ENCODE peak calls at places on chromosome 12, in eight cellular contexts. C is upper lobe of right lung, A is tibial artery, L is psoas muscle, X is IMR-90, F is stomach, D is upper lobe of left lung, N is GM20000. J is an unnamed sample.

GRCh38 chr12:93790472-93791152 is 113.4 kb downstream of the CRADD start:
- DNase-seq in F (no peak), C (no peak), A (no peak), N (no peak), D (no peak), L (no peak), X (peak), J (no peak)

GRCh38 chr12:26238341-26239126 is 43.2 kb downstream of the SSPN start:
- DNase-seq in A (no peak), X (no peak), N (no peak), D (no peak), C (no peak), F (no peak), L (no peak), J (no peak)

GRCh38 chr12:2324375-2324774 is 271.6 kb downstream of the CACNA1C start:
- DNase-seq in F (peak), N (no peak), C (no peak), L (peak), A (no peak), D (peak), X (no peak), J (no peak)

GRCh38 chr12:132296063-132296462 is 33.3 kb downstream of the GALNT9 start:
- DNase-seq in D (peak), X (no peak), C (no peak), A (no peak), N (no peak), L (peak), F (no peak), J (no peak)

GRCh38 chr12:59252731-59253130 is 332.4 kb upstream of the LRIG3 start:
- DNase-seq in F (no peak), A (no peak), D (no peak), C (no peak), X (no peak), N (no peak), L (no peak), J (no peak)

GRCh38 chr12:851913-852312 is 97.6 kb downstream of the RAD52 start:
- DNase-seq in F (no peak), A (no peak), N (no peak), D (no peak), X (peak), C (no peak), L (no peak), J (no peak)

GRCh38 chr12:93048646-93049045 is 119.6 kb upstream of the EEA1 start:
- DNase-seq in A (no peak), X (no peak), C (no peak), D (no peak), N (no peak), F (no peak), L (no peak), J (no peak)

GRCh38 chr12:111467092-111467861 is 61.6 kb downstream of the SH2B3 start:
- DNase-seq in A (no peak), C (no peak), L (no peak), X (peak), D (no peak), F (no peak), N (no peak), J (no peak)

GRCh38 chr12:102169922-102170698 is 27.5 kb downstream of the PMCH start:
- DNase-seq in L (no peak), F (no peak), N (peak), C (no peak), X (peak), D (no peak), A (no peak), J (no peak)

GRCh38 chr12:21248679-21249078 is 86.0 kb downstream of the SLCO1A2 start:
- DNase-seq in A (no peak), X (no peak), N (no peak), C (no peak), D (no peak), L (no peak), F (no peak), J (no peak)

GRCh38 chr12:119649202-119649808 is 18.6 kb upstream of the PRKAB1 start:
- DNase-seq in N (peak), F (no peak), X (no peak), L (no peak), C (no peak), A (no peak), D (no peak), J (no peak)

GRCh38 chr12:108854453-108855283 is 2.7 kb downstream of the SSH1 start:
- DNase-seq in C (peak), A (peak), N (peak), F (no peak), D (peak), L (peak), X (peak), J (peak)

GRCh38 chr12:43957732-43958131 is 121.9 kb downstream of the TMEM117 start:
- DNase-seq in X (peak), F (no peak), C (no peak), N (peak), A (no peak), L (no peak), D (no peak), J (no peak)

GRCh38 chr12:145369-145960 is 68.5 kb downstream of the SLC6A12 start:
- DNase-seq in F (no peak), L (peak), D (no peak), C (no peak), X (no peak), N (no peak), A (no peak), J (no peak)

GRCh38 chr12:115337693-115338543 is 653.9 kb upstream of the TBX3 start:
- DNase-seq in X (peak), N (no peak), F (no peak), A (peak), D (no peak), L (peak), C (no peak), J (no peak)

GRCh38 chr12:66699738-66700482 is 21.0 kb upstream of the GRIP1 start:
- DNase-seq in D (no peak), C (no peak), F (no peak), A (no peak), N (no peak), X (no peak), L (no peak), J (no peak)

GRCh38 chr12:43098078-43098477 is 453.9 kb downstream of the ADAMTS20 start:
- DNase-seq in L (no peak), A (no peak), F (no peak), D (no peak), X (no peak), C (no peak), N (no peak), J (no peak)

GRCh38 chr12:111430418-111431353 is 25.0 kb downstream of the SH2B3 start:
- DNase-seq in A (peak), F (no peak), C (no peak), L (no peak), X (no peak), D (peak), N (peak), J (peak)

GRCh38 chr12:48986720-48987291 is 8.7 kb downstream of the WNT1 start:
- DNase-seq in C (no peak), D (peak), L (no peak), N (no peak), F (no peak), A (no peak), X (no peak), J (no peak)

GRCh38 chr12:69290545-69291277 is 51.3 kb downstream of the CPSF6 start:
- DNase-seq in N (peak), C (peak), X (peak), D (no peak), A (peak), L (peak), F (peak), J (peak)

GRCh38 chr12:93802698-93803097 is 125.5 kb downstream of the CRADD start:
- DNase-seq in L (no peak), X (peak), N (no peak), F (no peak), C (no peak), D (no peak), A (no peak), J (no peak)

GRCh38 chr12:93944196-93944595 is 204.2 kb upstream of the PLXNC1 start:
- DNase-seq in A (no peak), L (no peak), C (no peak), X (no peak), D (no peak), N (no peak), F (no peak), J (no peak)

GRCh38 chr12:93707836-93708235 is 30.7 kb downstream of the CRADD start:
- DNase-seq in A (no peak), F (no peak), X (peak), C (no peak), L (no peak), N (no peak), D (no peak), J (no peak)

GRCh38 chr12:24898185-24898584 is 50.7 kb downstream of the BCAT1 start:
- DNase-seq in L (no peak), C (no peak), F (no peak), D (no peak), X (no peak), A (no peak), N (no peak), J (no peak)

GRCh38 chr12:84874125-84874824 is 38.3 kb downstream of the SLC6A15 start:
- DNase-seq in N (peak), L (no peak), X (peak), A (no peak), D (no peak), F (no peak), C (no peak), J (no peak)

GRCh38 chr12:106123551-106123991 is 15.2 kb downstream of the NUAK1 start:
- DNase-seq in A (peak), C (no peak), N (no peak), X (no peak), D (no peak), F (no peak), L (peak), J (no peak)

GRCh38 chr12:45509187-45509586 is 220.3 kb upstream of the ARID2 start:
- DNase-seq in D (no peak), A (no peak), L (no peak), X (no peak), C (no peak), F (no peak), N (no peak), J (peak)

GRCh38 chr12:119005832-119006360 is 24.6 kb downstream of the SRRM4 start:
- DNase-seq in N (no peak), D (no peak), X (no peak), A (no peak), C (no peak), F (no peak), L (no peak), J (no peak)

GRCh38 chr12:69630191-69630590 is 19.5 kb upstream of the LRRC10 start:
- DNase-seq in C (no peak), N (no peak), L (no peak), F (no peak), X (no peak), D (no peak), A (no peak), J (no peak)

GRCh38 chr12:95215925-95216324 is 1.3 kb downstream of the FGD6 start:
- DNase-seq in D (no peak), X (peak), A (no peak), F (no peak), C (no peak), N (no peak), L (no peak), J (no peak)

GRCh38 chr12:18559242-18559641 is 178.6 kb downstream of the PLCZ1 start:
- DNase-seq in X (no peak), C (no peak), N (no peak), F (no peak), D (no peak), A (no peak), L (no peak), J (no peak)

GRCh38 chr12:114396153-114396868 is 9.6 kb downstream of the TBX5 start:
- DNase-seq in D (peak), A (no peak), N (no peak), F (no peak), X (peak), C (no peak), L (no peak), J (no peak)

GRCh38 chr12:71589478-71589881 is 74.2 kb downstream of the ZFC3H1 start:
- DNase-seq in F (no peak), N (no peak), A (no peak), L (no peak), X (peak), C (no peak), D (no peak), J (no peak)

GRCh38 chr12:114955414-114956014 is 271.5 kb upstream of the TBX3 start:
- DNase-seq in D (no peak), L (no peak), N (no peak), X (peak), C (no peak), F (no peak), A (no peak), J (no peak)

GRCh38 chr12:79886917-79887519 is 47.9 kb downstream of the PPP1R12A start:
- DNase-seq in F (no peak), L (no peak), X (peak), A (no peak), D (no peak), N (no peak), C (no peak), J (no peak)

GRCh38 chr12:129544716-129545115 is 359.1 kb downstream of the TMEM132D start:
- DNase-seq in N (no peak), D (no peak), F (no peak), A (no peak), C (no peak), L (no peak), X (no peak), J (no peak)

DNA sequence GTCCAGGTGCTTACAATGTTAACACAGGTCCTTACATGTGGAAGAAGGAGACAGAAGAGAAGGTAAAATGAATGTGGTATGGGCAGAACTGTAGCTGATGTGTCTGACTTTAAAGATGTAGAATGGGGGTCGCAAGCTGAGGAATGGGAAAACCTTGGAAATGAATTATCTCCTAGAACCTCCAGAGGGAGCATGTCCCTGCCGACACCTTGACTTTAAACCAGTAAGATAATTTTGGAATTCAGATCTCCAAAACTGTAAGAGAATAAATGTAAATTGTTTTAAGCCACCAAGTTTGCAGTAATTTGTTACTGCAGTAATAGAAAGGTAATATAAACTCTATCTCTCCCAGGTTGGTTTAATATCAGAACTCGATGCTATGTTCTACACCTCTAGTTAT is 80.1 kb upstream of the ALG10 start:
- DNase-seq in N (no peak), A (no peak), F (no peak), L (no peak), D (no peak), C (no peak), X (no peak), J (no peak)
- TF ChIP-seq CTCF in N (no peak), A (no peak), F (no peak), L (no peak), D (no peak), C (no peak), X (no peak), J (no peak)

GRCh38 chr12:87667378-87667777 is 361.8 kb downstream of the C12orf50 start:
- DNase-seq in A (no peak), C (no peak), X (peak), F (no peak), L (no peak), D (no peak), N (no peak), J (no peak)
- TF ChIP-seq CTCF in A (no peak), C (peak), X (peak), F (no peak), L (no peak), D (no peak), N (no peak), J (no peak)

DNA sequence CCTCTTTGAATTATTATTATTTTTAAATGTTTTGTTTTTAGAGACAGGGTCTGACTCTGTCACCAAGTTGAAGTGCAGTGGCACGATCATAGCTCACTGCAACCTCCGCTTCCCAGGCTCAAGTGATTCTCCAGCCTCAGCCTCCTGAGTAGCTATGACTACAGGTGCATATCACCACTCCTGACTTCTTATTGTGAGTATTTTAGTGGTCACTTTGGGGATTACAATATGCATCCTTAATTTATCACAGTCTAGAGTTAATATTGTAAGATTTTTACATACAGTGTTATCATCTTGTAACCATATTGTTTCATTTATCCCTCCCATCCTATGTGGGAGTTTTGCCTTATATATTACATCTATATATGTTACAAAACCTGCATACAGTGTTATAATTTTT is 13.4 kb downstream of the FGF23 start:
- DNase-seq in A (no peak), X (no peak), D (no peak), L (no peak), F (no peak), C (no peak), N (no peak), J (no peak)
- TF ChIP-seq CTCF in A (no peak), X (no peak), D (no peak), L (no peak), F (no peak), C (no peak), N (no peak), J (no peak)

GRCh38 chr12:122081697-122082221 is 3.2 kb downstream of the MLXIP start:
- DNase-seq in D (no peak), F (no peak), C (peak), A (no peak), N (peak), X (peak), L (no peak), J (no peak)
- TF ChIP-seq CTCF in D (no peak), F (no peak), C (no peak), A (no peak), N (no peak), X (no peak), L (no peak), J (no peak)

DNA sequence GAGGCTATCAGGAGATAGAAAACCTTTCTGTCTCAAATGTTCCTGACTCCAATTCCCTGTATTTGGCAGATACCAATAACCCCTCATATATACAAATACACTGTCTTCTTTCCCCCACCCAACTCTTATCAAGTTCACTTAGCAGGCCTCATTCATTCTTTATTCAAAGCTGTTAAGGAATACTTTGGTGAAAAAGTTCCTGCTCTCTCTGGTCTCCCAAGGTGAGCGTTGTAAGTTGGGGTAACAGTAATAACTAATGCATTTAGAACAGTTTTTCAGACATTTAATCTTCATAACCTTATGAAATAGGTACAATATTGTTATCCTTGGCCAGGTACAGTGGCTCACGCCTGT is 3.9 kb upstream of the GDF11 start:
- DNase-seq in C (no peak), A (no peak), L (no peak), F (no peak), X (no peak), D (no peak), N (no peak), J (no peak)
- TF ChIP-seq CTCF in C (no peak), A (no peak), L (no peak), F (no peak), X (no peak), D (no peak), N (no peak), J (peak)

GRCh38 chr12:110224379-110225304 is 56.4 kb upstream of the ATP2A2 start:
- DNase-seq in D (no peak), N (no peak), X (peak), F (no peak), L (no peak), C (no peak), A (peak), J (no peak)
- TF ChIP-seq CTCF in D (peak), N (no peak), X (peak), F (no peak), L (peak), C (peak), A (peak), J (peak)